ENCODE peak calls at places on chromosomes 12 and 14, in ten cellular contexts. One of them, this sample, is unnamed.

GRCh38 chr12:105935981-105936380 is 202.8 kb downstream of the NUAK1 start:
- DNase-seq in fibroblast of pulmonary artery: peak; percentile 49
- DNase-seq in WTC11: no peak
- DNase-seq in GM23338: no peak
- DNase-seq in nephron progenitor cell: no peak
- DNase-seq in CD8-positive, alpha-beta T cell: no peak
- DNase-seq in left ventricle myocardium inferior: no peak
- DNase-seq in left lung: no peak
- DNase-seq in AG04449: no peak
- DNase-seq in GM20000: no peak
- DNase-seq in this sample: no peak

GRCh38 chr12:19248929-19249602 is 119.5 kb downstream of the PLEKHA5 start:
- DNase-seq in fibroblast of pulmonary artery: peak; percentile 63
- DNase-seq in WTC11: no peak
- DNase-seq in GM23338: no peak
- DNase-seq in nephron progenitor cell: no peak
- DNase-seq in CD8-positive, alpha-beta T cell: no peak
- DNase-seq in left ventricle myocardium inferior: no peak
- DNase-seq in left lung: no peak
- DNase-seq in AG04449: no peak
- DNase-seq in GM20000: no peak
- DNase-seq in this sample: no peak

GRCh38 chr12:56261503-56262230 is 3.5 kb upstream of the ANKRD52 start:
- DNase-seq in fibroblast of pulmonary artery: peak; percentile 38
- DNase-seq in WTC11: no peak
- DNase-seq in GM23338: no peak
- DNase-seq in nephron progenitor cell: no peak
- DNase-seq in CD8-positive, alpha-beta T cell: no peak
- DNase-seq in left ventricle myocardium inferior: no peak
- DNase-seq in left lung: no peak
- DNase-seq in AG04449: peak; percentile 57
- DNase-seq in GM20000: no peak
- DNase-seq in this sample: no peak

GRCh38 chr14:57845802-57846531 is 19.9 kb downstream of the SLC35F4 start:
- DNase-seq in fibroblast of pulmonary artery: peak; percentile 10
- DNase-seq in WTC11: no peak
- DNase-seq in GM23338: no peak
- DNase-seq in nephron progenitor cell: no peak
- DNase-seq in CD8-positive, alpha-beta T cell: no peak
- DNase-seq in left ventricle myocardium inferior: no peak
- DNase-seq in left lung: no peak
- DNase-seq in AG04449: no peak
- DNase-seq in GM20000: no peak
- DNase-seq in this sample: no peak

GRCh38 chr12:8157484-8158198 is 826 bp downstream of the ZNF705A start:
- DNase-seq in fibroblast of pulmonary artery: no peak
- DNase-seq in WTC11: no peak
- DNase-seq in GM23338: no peak
- DNase-seq in nephron progenitor cell: no peak
- DNase-seq in CD8-positive, alpha-beta T cell: no peak
- DNase-seq in left ventricle myocardium inferior: no peak
- DNase-seq in left lung: no peak
- DNase-seq in AG04449: no peak
- DNase-seq in GM20000: no peak
- DNase-seq in this sample: no peak

GRCh38 chr14:71267691-71268090 is 360.4 kb downstream of the PCNX1 start:
- DNase-seq in fibroblast of pulmonary artery: no peak
- DNase-seq in WTC11: no peak
- DNase-seq in GM23338: no peak
- DNase-seq in nephron progenitor cell: no peak
- DNase-seq in CD8-positive, alpha-beta T cell: no peak
- DNase-seq in left ventricle myocardium inferior: no peak
- DNase-seq in left lung: no peak
- DNase-seq in AG04449: no peak
- DNase-seq in GM20000: no peak
- DNase-seq in this sample: no peak

GRCh38 chr14:59202031-59202430 is 13.6 kb downstream of the DAAM1 start:
- DNase-seq in fibroblast of pulmonary artery: no peak
- DNase-seq in WTC11: no peak
- DNase-seq in GM23338: no peak
- DNase-seq in nephron progenitor cell: no peak
- DNase-seq in CD8-positive, alpha-beta T cell: no peak
- DNase-seq in left ventricle myocardium inferior: no peak
- DNase-seq in left lung: no peak
- DNase-seq in AG04449: no peak
- DNase-seq in GM20000: no peak
- DNase-seq in this sample: no peak

GRCh38 chr12:66129934-66130266 is 650 bp downstream of the LLPH start:
- DNase-seq in fibroblast of pulmonary artery: no peak
- DNase-seq in WTC11: no peak
- DNase-seq in GM23338: no peak
- DNase-seq in nephron progenitor cell: no peak
- DNase-seq in CD8-positive, alpha-beta T cell: no peak
- DNase-seq in left ventricle myocardium inferior: no peak
- DNase-seq in left lung: no peak
- DNase-seq in AG04449: no peak
- DNase-seq in GM20000: no peak
- DNase-seq in this sample: no peak

GRCh38 chr14:75088566-75089373 is 19.3 kb downstream of the ZC2HC1C start:
- DNase-seq in fibroblast of pulmonary artery: peak; percentile 76
- DNase-seq in WTC11: peak; percentile 36
- DNase-seq in GM23338: peak; percentile 89
- DNase-seq in nephron progenitor cell: peak; percentile 56
- DNase-seq in CD8-positive, alpha-beta T cell: no peak
- DNase-seq in left ventricle myocardium inferior: no peak
- DNase-seq in left lung: no peak
- DNase-seq in AG04449: no peak
- DNase-seq in GM20000: peak; percentile 45
- DNase-seq in this sample: no peak

GRCh38 chr12:111720457-111720856 is 34.6 kb downstream of the ACAD10 start:
- DNase-seq in fibroblast of pulmonary artery: no peak
- DNase-seq in WTC11: no peak
- DNase-seq in GM23338: no peak
- DNase-seq in nephron progenitor cell: no peak
- DNase-seq in CD8-positive, alpha-beta T cell: no peak
- DNase-seq in left ventricle myocardium inferior: no peak
- DNase-seq in left lung: no peak
- DNase-seq in AG04449: no peak
- DNase-seq in GM20000: no peak
- DNase-seq in this sample: no peak

GRCh38 chr12:12561305-12562015 is 1.2 kb downstream of the DUSP16 start:
- DNase-seq in fibroblast of pulmonary artery: peak; percentile 59
- DNase-seq in WTC11: peak; percentile 44
- DNase-seq in GM23338: peak; percentile 62
- DNase-seq in nephron progenitor cell: peak; percentile 68
- DNase-seq in CD8-positive, alpha-beta T cell: peak; percentile 26
- DNase-seq in left ventricle myocardium inferior: peak; percentile 70
- DNase-seq in left lung: peak; percentile 51
- DNase-seq in AG04449: no peak
- DNase-seq in GM20000: peak; percentile 28
- DNase-seq in this sample: peak; percentile 64

GRCh38 chr12:95077341-95077740 is 3.9 kb upstream of the NR2C1 start:
- DNase-seq in fibroblast of pulmonary artery: peak; percentile 20
- DNase-seq in WTC11: no peak
- DNase-seq in GM23338: no peak
- DNase-seq in nephron progenitor cell: no peak
- DNase-seq in CD8-positive, alpha-beta T cell: no peak
- DNase-seq in left ventricle myocardium inferior: no peak
- DNase-seq in left lung: no peak
- DNase-seq in AG04449: no peak
- DNase-seq in GM20000: no peak
- DNase-seq in this sample: no peak

GRCh38 chr12:28583771-28584261 is 393.6 kb downstream of the CCDC91 start:
- DNase-seq in fibroblast of pulmonary artery: peak; percentile 38
- DNase-seq in WTC11: no peak
- DNase-seq in GM23338: peak; percentile 40
- DNase-seq in nephron progenitor cell: no peak
- DNase-seq in CD8-positive, alpha-beta T cell: no peak
- DNase-seq in left ventricle myocardium inferior: no peak
- DNase-seq in left lung: no peak
- DNase-seq in AG04449: peak; percentile 77
- DNase-seq in GM20000: no peak
- DNase-seq in this sample: no peak

GRCh38 chr12:56928262-56928661 is 5.9 kb downstream of the SDR9C7 start:
- DNase-seq in fibroblast of pulmonary artery: no peak
- DNase-seq in WTC11: no peak
- DNase-seq in GM23338: no peak
- DNase-seq in nephron progenitor cell: no peak
- DNase-seq in CD8-positive, alpha-beta T cell: no peak
- DNase-seq in left ventricle myocardium inferior: no peak
- DNase-seq in left lung: no peak
- DNase-seq in AG04449: no peak
- DNase-seq in GM20000: no peak
- DNase-seq in this sample: no peak

GRCh38 chr14:49617846-49618519 is 2.4 kb downstream of the RPL36AL start:
- DNase-seq in fibroblast of pulmonary artery: no peak
- DNase-seq in WTC11: no peak
- DNase-seq in GM23338: no peak
- DNase-seq in nephron progenitor cell: no peak
- DNase-seq in CD8-positive, alpha-beta T cell: no peak
- DNase-seq in left ventricle myocardium inferior: no peak
- DNase-seq in left lung: no peak
- DNase-seq in AG04449: no peak
- DNase-seq in GM20000: no peak
- DNase-seq in this sample: no peak

GRCh38 chr12:72723732-72724131 is 451.6 kb downstream of the TRHDE start:
- DNase-seq in fibroblast of pulmonary artery: no peak
- DNase-seq in WTC11: no peak
- DNase-seq in GM23338: no peak
- DNase-seq in nephron progenitor cell: no peak
- DNase-seq in CD8-positive, alpha-beta T cell: no peak
- DNase-seq in left ventricle myocardium inferior: no peak
- DNase-seq in left lung: no peak
- DNase-seq in AG04449: peak; percentile 21
- DNase-seq in GM20000: no peak
- DNase-seq in this sample: no peak

GRCh38 chr14:60686865-60687264 is 37.3 kb downstream of the SIX4 start:
- DNase-seq in fibroblast of pulmonary artery: no peak
- DNase-seq in WTC11: no peak
- DNase-seq in GM23338: no peak
- DNase-seq in nephron progenitor cell: no peak
- DNase-seq in CD8-positive, alpha-beta T cell: no peak
- DNase-seq in left ventricle myocardium inferior: no peak
- DNase-seq in left lung: no peak
- DNase-seq in AG04449: no peak
- DNase-seq in GM20000: no peak
- DNase-seq in this sample: no peak

GRCh38 chr12:9372202-9372601 is 164.0 kb upstream of the PZP start:
- DNase-seq in fibroblast of pulmonary artery: no peak
- DNase-seq in WTC11: no peak
- DNase-seq in GM23338: peak; percentile 47
- DNase-seq in nephron progenitor cell: no peak
- DNase-seq in CD8-positive, alpha-beta T cell: no peak
- DNase-seq in left ventricle myocardium inferior: no peak
- DNase-seq in left lung: no peak
- DNase-seq in AG04449: no peak
- DNase-seq in GM20000: no peak
- DNase-seq in this sample: no peak
- TF ChIP-seq CTCF in fibroblast of pulmonary artery: peak; percentile 24
- TF ChIP-seq CTCF in WTC11: no peak
- TF ChIP-seq CTCF in GM23338: peak; percentile 64
- TF ChIP-seq CTCF in nephron progenitor cell: no peak
- TF ChIP-seq CTCF in CD8-positive, alpha-beta T cell: no peak
- TF ChIP-seq CTCF in left ventricle myocardium inferior: no peak
- TF ChIP-seq CTCF in left lung: no peak
- TF ChIP-seq CTCF in AG04449: peak; percentile 12
- TF ChIP-seq CTCF in GM20000: no peak
- TF ChIP-seq CTCF in this sample: no peak

GRCh38 chr14:88437659-88438058 is 52.2 kb downstream of the SPATA7 start:
- DNase-seq in fibroblast of pulmonary artery: peak; percentile 3
- DNase-seq in WTC11: no peak
- DNase-seq in GM23338: no peak
- DNase-seq in nephron progenitor cell: no peak
- DNase-seq in CD8-positive, alpha-beta T cell: no peak
- DNase-seq in left ventricle myocardium inferior: no peak
- DNase-seq in left lung: no peak
- DNase-seq in AG04449: no peak
- DNase-seq in GM20000: no peak
- DNase-seq in this sample: no peak
- TF ChIP-seq CTCF in fibroblast of pulmonary artery: peak; percentile 25
- TF ChIP-seq CTCF in WTC11: no peak
- TF ChIP-seq CTCF in GM23338: peak; percentile 44
- TF ChIP-seq CTCF in nephron progenitor cell: no peak
- TF ChIP-seq CTCF in CD8-positive, alpha-beta T cell: no peak
- TF ChIP-seq CTCF in left ventricle myocardium inferior: no peak
- TF ChIP-seq CTCF in left lung: no peak
- TF ChIP-seq CTCF in AG04449: peak; percentile 2
- TF ChIP-seq CTCF in GM20000: no peak
- TF ChIP-seq CTCF in this sample: no peak

GRCh38 chr12:116737774-116738657 is at the start of the genes RNFT2 and SPRING1:
- DNase-seq in fibroblast of pulmonary artery: peak; percentile 99
- DNase-seq in WTC11: peak; percentile 99
- DNase-seq in GM23338: peak; percentile 99
- DNase-seq in nephron progenitor cell: peak; percentile 100
- DNase-seq in CD8-positive, alpha-beta T cell: peak; percentile 98
- DNase-seq in left ventricle myocardium inferior: peak; percentile 99
- DNase-seq in left lung: peak; percentile 99
- DNase-seq in AG04449: peak; percentile 96
- DNase-seq in GM20000: peak; percentile 100
- DNase-seq in this sample: peak; percentile 97
- TF ChIP-seq CTCF in fibroblast of pulmonary artery: no peak
- TF ChIP-seq CTCF in WTC11: no peak
- TF ChIP-seq CTCF in GM23338: no peak
- TF ChIP-seq CTCF in nephron progenitor cell: peak; percentile 21
- TF ChIP-seq CTCF in CD8-positive, alpha-beta T cell: no peak
- TF ChIP-seq CTCF in left ventricle myocardium inferior: no peak
- TF ChIP-seq CTCF in left lung: no peak
- TF ChIP-seq CTCF in AG04449: no peak
- TF ChIP-seq CTCF in GM20000: no peak
- TF ChIP-seq CTCF in this sample: peak; percentile 14

GRCh38 chr14:54572316-54572715 is 5.4 kb downstream of the SAMD4A start:
- DNase-seq in fibroblast of pulmonary artery: peak; percentile 54
- DNase-seq in WTC11: peak; percentile 47
- DNase-seq in GM23338: peak; percentile 88
- DNase-seq in nephron progenitor cell: no peak
- DNase-seq in CD8-positive, alpha-beta T cell: no peak
- DNase-seq in left ventricle myocardium inferior: no peak
- DNase-seq in left lung: no peak
- DNase-seq in AG04449: no peak
- DNase-seq in GM20000: peak; percentile 22
- DNase-seq in this sample: no peak
- TF ChIP-seq CTCF in fibroblast of pulmonary artery: peak; percentile 54
- TF ChIP-seq CTCF in WTC11: peak; percentile 52
- TF ChIP-seq CTCF in GM23338: peak; percentile 98
- TF ChIP-seq CTCF in nephron progenitor cell: peak; percentile 43
- TF ChIP-seq CTCF in CD8-positive, alpha-beta T cell: peak; percentile 52
- TF ChIP-seq CTCF in left ventricle myocardium inferior: peak; percentile 55
- TF ChIP-seq CTCF in left lung: no peak
- TF ChIP-seq CTCF in AG04449: peak; percentile 19
- TF ChIP-seq CTCF in GM20000: no peak
- TF ChIP-seq CTCF in this sample: peak; percentile 39

This sample was measured in mesothelial cell of epicardium.